ENCODE peak calls at places on chromosomes 4 and X, in five cellular contexts. One of them, this sample, is unnamed.

GRCh38 chr4:15868816-15869413 is 69.6 kb downstream of the FGFBP1 start:
- DNase-seq in GOT3: no peak
- DNase-seq in PC-9: no peak
- DNase-seq in NCI-H2029: no peak
- DNase-seq in LoVo: no peak
- DNase-seq in this sample: no peak

GRCh38 chr4:120709986-120710385 is 212.5 kb downstream of the PRDM5 start:
- DNase-seq in GOT3: no peak
- DNase-seq in PC-9: no peak
- DNase-seq in NCI-H2029: no peak
- DNase-seq in LoVo: no peak
- DNase-seq in this sample: peak; percentile 46

GRCh38 chr4:26803462-26803861 is 57.2 kb upstream of the STIM2 start:
- DNase-seq in GOT3: no peak
- DNase-seq in PC-9: no peak
- DNase-seq in NCI-H2029: peak; percentile 53
- DNase-seq in LoVo: no peak
- DNase-seq in this sample: no peak

GRCh38 chrX:154430504-154430903 is 2.0 kb downstream of the ATP6AP1 start:
- DNase-seq in GOT3: no peak
- DNase-seq in PC-9: no peak
- DNase-seq in NCI-H2029: no peak
- DNase-seq in LoVo: no peak
- DNase-seq in this sample: no peak

GRCh38 chr4:120769227-120769626 is 153.3 kb downstream of the PRDM5 start:
- DNase-seq in GOT3: no peak
- DNase-seq in PC-9: no peak
- DNase-seq in NCI-H2029: no peak
- DNase-seq in LoVo: peak; percentile 1
- DNase-seq in this sample: no peak

GRCh38 chr4:48261288-48261687 is 8.3 kb downstream of the TEC start:
- DNase-seq in GOT3: no peak
- DNase-seq in PC-9: no peak
- DNase-seq in NCI-H2029: no peak
- DNase-seq in LoVo: no peak
- DNase-seq in this sample: no peak

GRCh38 chr4:150547154-150547838 is 34.7 kb upstream of the MAB21L2 start:
- DNase-seq in GOT3: no peak
- DNase-seq in PC-9: no peak
- DNase-seq in NCI-H2029: no peak
- DNase-seq in LoVo: no peak
- DNase-seq in this sample: no peak

GRCh38 chr4:117093581-117093980 is 8.2 kb upstream of the TRAM1L1 start:
- DNase-seq in GOT3: no peak
- DNase-seq in PC-9: no peak
- DNase-seq in NCI-H2029: no peak
- DNase-seq in LoVo: no peak
- DNase-seq in this sample: no peak

GRCh38 chr4:76306882-76307669 is 543 bp downstream of the STBD1 start:
- DNase-seq in GOT3: no peak
- DNase-seq in PC-9: no peak
- DNase-seq in NCI-H2029: no peak
- DNase-seq in LoVo: peak; percentile 57
- DNase-seq in this sample: no peak

GRCh38 chrX:27336466-27337091 is 126.6 kb downstream of the PPP4R3C start:
- DNase-seq in GOT3: no peak
- DNase-seq in PC-9: no peak
- DNase-seq in NCI-H2029: no peak
- DNase-seq in LoVo: peak; percentile 18
- DNase-seq in this sample: no peak

GRCh38 chr4:10371869-10372471 is 85.3 kb downstream of the ZNF518B start:
- DNase-seq in GOT3: no peak
- DNase-seq in PC-9: no peak
- DNase-seq in NCI-H2029: no peak
- DNase-seq in LoVo: no peak
- DNase-seq in this sample: peak; percentile 61

GRCh38 chr4:24910504-24910903 is 2.3 kb downstream of the CCDC149 start:
- DNase-seq in GOT3: no peak
- DNase-seq in PC-9: no peak
- DNase-seq in NCI-H2029: no peak
- DNase-seq in LoVo: no peak
- DNase-seq in this sample: no peak

GRCh38 chrX:56564182-56564885 is 907 bp downstream of the UBQLN2 start:
- DNase-seq in GOT3: no peak
- DNase-seq in PC-9: peak; percentile 76
- DNase-seq in NCI-H2029: no peak
- DNase-seq in LoVo: no peak
- DNase-seq in this sample: peak; percentile 49

GRCh38 chr4:83362492-83363329 is 28.1 kb upstream of the HPSE start:
- DNase-seq in GOT3: no peak
- DNase-seq in PC-9: no peak
- DNase-seq in NCI-H2029: no peak
- DNase-seq in LoVo: peak; percentile 29
- DNase-seq in this sample: no peak

GRCh38 chr4:2809610-2810180 is 16.8 kb downstream of the SH3BP2 start:
- DNase-seq in GOT3: no peak
- DNase-seq in PC-9: no peak
- DNase-seq in NCI-H2029: no peak
- DNase-seq in LoVo: no peak
- DNase-seq in this sample: no peak

GRCh38 chr4:87806520-87806919 is 7.2 kb downstream of the IBSP start:
- DNase-seq in GOT3: no peak
- DNase-seq in PC-9: no peak
- DNase-seq in NCI-H2029: no peak
- DNase-seq in LoVo: no peak
- DNase-seq in this sample: no peak

GRCh38 chr4:3255611-3256186 is 6.7 kb downstream of the MSANTD1 start:
- DNase-seq in GOT3: no peak
- DNase-seq in PC-9: no peak
- DNase-seq in NCI-H2029: no peak
- DNase-seq in LoVo: no peak
- DNase-seq in this sample: no peak

GRCh38 chr4:106529348-106530033 is 160.9 kb upstream of the GIMD1 start:
- DNase-seq in GOT3: no peak
- DNase-seq in PC-9: no peak
- DNase-seq in NCI-H2029: no peak
- DNase-seq in LoVo: no peak
- DNase-seq in this sample: peak; percentile 56

GRCh38 chr4:7857238-7857701 is 82.4 kb downstream of the AFAP1 start:
- DNase-seq in GOT3: no peak
- DNase-seq in PC-9: no peak
- DNase-seq in NCI-H2029: no peak
- DNase-seq in LoVo: no peak
- DNase-seq in this sample: no peak

GRCh38 chr4:171979461-171979860 is 166.3 kb downstream of the GALNTL6 start:
- DNase-seq in GOT3: no peak
- DNase-seq in PC-9: no peak
- DNase-seq in NCI-H2029: no peak
- DNase-seq in LoVo: no peak
- DNase-seq in this sample: no peak

GRCh38 chr4:147596976-147597375 is 20.2 kb upstream of the TMEM184C start:
- DNase-seq in GOT3: no peak
- DNase-seq in PC-9: peak; percentile 83
- DNase-seq in NCI-H2029: no peak
- DNase-seq in LoVo: peak; percentile 40
- DNase-seq in this sample: no peak

GRCh38 chr4:40617903-40618302 is 11.8 kb downstream of the RBM47 start:
- DNase-seq in GOT3: no peak
- DNase-seq in PC-9: no peak
- DNase-seq in NCI-H2029: no peak
- DNase-seq in LoVo: no peak
- DNase-seq in this sample: no peak

GRCh38 chr4:113383111-113383785 is 333.8 kb downstream of the ANK2 start:
- DNase-seq in GOT3: no peak
- DNase-seq in PC-9: no peak
- DNase-seq in NCI-H2029: no peak
- DNase-seq in LoVo: no peak
- DNase-seq in this sample: no peak

GRCh38 chr4:172648471-172648870 is 520.1 kb upstream of the GALNT7 start:
- DNase-seq in GOT3: no peak
- DNase-seq in PC-9: no peak
- DNase-seq in NCI-H2029: no peak
- DNase-seq in LoVo: no peak
- DNase-seq in this sample: no peak

GRCh38 chrX:46130246-46130645 is 415.0 kb downstream of the ZNF674 start:
- DNase-seq in GOT3: no peak
- DNase-seq in PC-9: no peak
- DNase-seq in NCI-H2029: no peak
- DNase-seq in LoVo: no peak
- DNase-seq in this sample: no peak

GRCh38 chr4:4585012-4585670 is 43.3 kb upstream of the STX18 start:
- DNase-seq in GOT3: no peak
- DNase-seq in PC-9: peak; percentile 82
- DNase-seq in NCI-H2029: no peak
- DNase-seq in LoVo: no peak
- DNase-seq in this sample: no peak

GRCh38 chr4:166169111-166169510 is 296.1 kb downstream of the TLL1 start:
- DNase-seq in GOT3: no peak
- DNase-seq in PC-9: no peak
- DNase-seq in NCI-H2029: no peak
- DNase-seq in LoVo: no peak
- DNase-seq in this sample: no peak

GRCh38 chr4:170420255-170420693 is 330.5 kb upstream of the AADAT start:
- DNase-seq in GOT3: no peak
- DNase-seq in PC-9: no peak
- DNase-seq in NCI-H2029: no peak
- DNase-seq in LoVo: no peak
- DNase-seq in this sample: no peak

This sample was measured in epithelial cell of prostate.